ENCODE peak calls at places on chromosomes 6 and 20, in ten cellular contexts. P is endothelial cell; H is GM12891; M is cardiac muscle cell; E is left cardiac atrium; C is ACHN; J is stimulated activated naive CD8-positive, alpha-beta T cell treated with anti-CD3 and anti-CD28 coated beads, Interleukin-15, amount 100 ng/mL, for 72 hours; F is cardiac fibroblast; Z is GM10248; G is stimulated activated CD8-positive, alpha-beta memory T cell treated with anti-CD3 and anti-CD28 coated beads, Interleukin-2, amount 100 ng/mL, for 1 hour. R is an unnamed sample.

GRCh38 chr6:169838291-169839028 is 87.0 kb downstream of the ERMARD start:
- DNase-seq in P (peak), H (no peak), M (no peak), E (peak), C (no peak), J (no peak), F (no peak), Z (no peak), G (no peak), R (no peak)

GRCh38 chr20:31740208-31740607 is 1.1 kb downstream of the TPX2 start:
- DNase-seq in P (no peak), H (no peak), M (no peak), E (no peak), C (peak), J (peak), F (peak), Z (peak), G (no peak), R (peak)

GRCh38 chr20:1423625-1424106 is 30.8 kb upstream of the FKBP1A start:
- DNase-seq in P (peak), H (no peak), M (peak), E (no peak), C (peak), J (no peak), F (peak), Z (no peak), G (no peak), R (peak)

GRCh38 chr6:17032595-17033591 is 69.0 kb upstream of the STMND1 start:
- DNase-seq in P (no peak), H (no peak), M (no peak), E (peak), C (peak), J (no peak), F (peak), Z (no peak), G (no peak), R (peak)

GRCh38 chr6:77463881-77464867 is 883 bp upstream of the HTR1B start:
- DNase-seq in P (peak), H (no peak), M (peak), E (no peak), C (no peak), J (no peak), F (peak), Z (no peak), G (no peak), R (peak)

GRCh38 chr6:87407896-87408720 is at the start of gene CFAP206:
- DNase-seq in P (peak), H (peak), M (peak), E (peak), C (peak), J (peak), F (peak), Z (peak), G (peak), R (peak)

GRCh38 chr6:167588920-167589614 is 237.6 kb upstream of the AFDN start:
- DNase-seq in P (no peak), H (no peak), M (no peak), E (no peak), C (no peak), J (no peak), F (no peak), Z (no peak), G (no peak), R (no peak)

GRCh38 chr6:4103929-4104328 is 25.0 kb upstream of the FAM217A start:
- DNase-seq in P (no peak), H (no peak), M (no peak), E (no peak), C (no peak), J (no peak), F (no peak), Z (no peak), G (no peak), R (no peak)

GRCh38 chr6:75418233-75418632 is 75.4 kb downstream of the FILIP1 start:
- DNase-seq in P (no peak), H (no peak), M (no peak), E (no peak), C (peak), J (no peak), F (peak), Z (no peak), G (no peak), R (peak)

GRCh38 chr6:90294989-90295853 is 1.4 kb downstream of the BACH2 start:
- DNase-seq in P (peak), H (peak), M (peak), E (peak), C (peak), J (peak), F (peak), Z (peak), G (peak), R (peak)

GRCh38 chr6:54291738-54292137 is 16.5 kb upstream of the TINAG start:
- DNase-seq in P (no peak), H (no peak), M (no peak), E (no peak), C (peak), J (no peak), F (peak), Z (peak), G (no peak), R (peak)

GRCh38 chr20:25079171-25079570 is 2.8 kb downstream of the VSX1 start:
- DNase-seq in P (no peak), H (no peak), M (no peak), E (no peak), C (no peak), J (no peak), F (no peak), Z (no peak), G (no peak), R (no peak)

GRCh38 chr6:125046107-125046925 is 84.1 kb downstream of the RNF217 start:
- DNase-seq in P (no peak), H (no peak), M (no peak), E (no peak), C (no peak), J (no peak), F (no peak), Z (no peak), G (no peak), R (peak)

GRCh38 chr6:170344631-170345576 is 38.3 kb downstream of the FAM120B start:
- DNase-seq in P (peak), H (no peak), M (no peak), E (peak), C (peak), J (no peak), F (peak), Z (no peak), G (no peak), R (peak)

GRCh38 chr6:108714012-108714773 is 134.0 kb upstream of the ARMC2 start:
- DNase-seq in P (no peak), H (no peak), M (no peak), E (no peak), C (no peak), J (no peak), F (peak), Z (no peak), G (no peak), R (peak)

GRCh38 chr20:4275689-4276088 is 260.3 kb upstream of the RNF24 start:
- DNase-seq in P (no peak), H (no peak), M (no peak), E (no peak), C (no peak), J (no peak), F (no peak), Z (no peak), G (no peak), R (no peak)

R was measured in amniotic epithelial cell.